ENCODE peak calls at places on chromosomes 7 and 10, in six cellular contexts. I is HepG2, J is GM12878, X is H1, B is K562, U is GM12892. A is an unnamed sample.

GRCh38 chr10:77104459-77104980 is 533.1 kb downstream of the KCNMA1 start:
- DNase-seq in X (no peak), I (no peak), J (no peak), B (no peak), U (no peak), A (no peak)

GRCh38 chr10:26335574-26336093 is 102.5 kb upstream of the APBB1IP start:
- DNase-seq in I (no peak), B (no peak), U (no peak), J (no peak), X (no peak), A (no peak)

GRCh38 chr7:44415510-44415909 is 74.9 kb downstream of the NUDCD3 start:
- DNase-seq in J (no peak), X (no peak), B (no peak), I (no peak), U (no peak), A (no peak)

GRCh38 chr7:26103541-26104070 is 48.4 kb upstream of the NFE2L3 start:
- DNase-seq in J (no peak), I (no peak), X (no peak), B (no peak), U (no peak), A (no peak)

GRCh38 chr10:109417803-109418202 is 505.5 kb downstream of the XPNPEP1 start:
- DNase-seq in X (no peak), J (no peak), B (no peak), U (no peak), I (no peak), A (no peak)

GRCh38 chr10:48357631-48358030 is 51.2 kb downstream of the MAPK8 start:
- DNase-seq in B (no peak), I (no peak), J (no peak), X (no peak), U (no peak), A (no peak)

GRCh38 chr7:143393267-143394041 is 12.3 kb downstream of the ZYX start:
- DNase-seq in X (no peak), B (no peak), I (peak), J (no peak), U (no peak), A (no peak)

GRCh38 chr7:107201795-107202450 is 33.1 kb downstream of the HBP1 start:
- DNase-seq in B (peak), U (peak), I (peak), J (no peak), X (peak), A (peak)

GRCh38 chr7:146478975-146479492 is 362.4 kb downstream of the CNTNAP2 start:
- DNase-seq in J (no peak), B (no peak), I (no peak), X (no peak), U (no peak), A (no peak)

DNA sequence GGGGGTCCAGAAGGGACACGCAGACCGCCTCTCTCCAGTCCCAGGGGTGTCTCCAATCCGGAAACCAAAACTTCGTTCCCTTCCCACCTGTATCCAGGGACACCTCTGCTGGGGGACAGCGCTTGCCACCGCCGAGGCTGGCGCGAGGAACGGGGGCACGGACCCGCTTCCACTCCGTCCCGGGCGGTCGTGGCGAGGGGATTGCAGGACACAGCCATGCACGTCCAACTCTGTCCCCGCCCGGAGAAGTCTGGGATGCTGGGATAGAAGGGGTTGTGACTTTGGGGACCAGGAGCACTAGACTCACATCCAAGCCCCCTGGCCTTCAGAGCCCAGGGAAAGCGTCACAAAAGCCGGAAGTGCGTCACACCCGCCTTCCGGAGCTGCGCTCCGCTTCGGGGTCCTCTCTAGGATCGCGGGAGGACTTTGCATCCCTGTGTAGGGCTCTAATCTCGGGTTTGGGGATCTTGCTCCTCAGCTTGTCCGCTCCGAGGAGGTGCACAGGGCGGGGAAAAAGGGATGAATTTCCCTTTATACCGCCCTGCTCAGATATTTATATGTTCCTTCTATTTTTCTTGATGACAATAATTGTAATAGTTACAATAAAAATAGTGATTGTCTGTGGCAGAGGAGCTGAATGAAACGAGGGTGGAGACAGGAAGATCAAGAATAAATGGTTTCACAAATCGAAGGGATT is at the start of gene FAM200A:
- DNase-seq in I (peak), B (peak), J (peak), U (peak), X (no peak), A (peak)
- TF ChIP-seq POLR2A in I (peak), B (peak), J (peak), U (peak), X (peak), A (peak)

GRCh38 chr7:27606270-27607209 is 56.1 kb downstream of the HIBADH start:
- DNase-seq in X (no peak), J (no peak), I (peak), U (no peak), B (no peak), A (no peak)

GRCh38 chr7:27603813-27604212 is 58.9 kb downstream of the HIBADH start:
- DNase-seq in B (no peak), X (no peak), I (peak), U (no peak), J (no peak), A (no peak)

GRCh38 chr7:27605283-27605682 is 57.4 kb downstream of the HIBADH start:
- DNase-seq in J (no peak), U (no peak), B (no peak), X (no peak), I (no peak), A (no peak)

GRCh38 chr7:27607210-27607606 is 55.5 kb downstream of the HIBADH start:
- DNase-seq in J (no peak), I (no peak), B (no peak), U (no peak), X (no peak), A (no peak)

GRCh38 chr7:27605689-27606269 is 56.9 kb downstream of the HIBADH start:
- DNase-seq in J (no peak), I (peak), B (no peak), U (no peak), X (no peak), A (no peak)
- TF ChIP-seq TAF1 in J (no peak), I (no peak), B (no peak), U (no peak), X (no peak), A (no peak)

DNA sequence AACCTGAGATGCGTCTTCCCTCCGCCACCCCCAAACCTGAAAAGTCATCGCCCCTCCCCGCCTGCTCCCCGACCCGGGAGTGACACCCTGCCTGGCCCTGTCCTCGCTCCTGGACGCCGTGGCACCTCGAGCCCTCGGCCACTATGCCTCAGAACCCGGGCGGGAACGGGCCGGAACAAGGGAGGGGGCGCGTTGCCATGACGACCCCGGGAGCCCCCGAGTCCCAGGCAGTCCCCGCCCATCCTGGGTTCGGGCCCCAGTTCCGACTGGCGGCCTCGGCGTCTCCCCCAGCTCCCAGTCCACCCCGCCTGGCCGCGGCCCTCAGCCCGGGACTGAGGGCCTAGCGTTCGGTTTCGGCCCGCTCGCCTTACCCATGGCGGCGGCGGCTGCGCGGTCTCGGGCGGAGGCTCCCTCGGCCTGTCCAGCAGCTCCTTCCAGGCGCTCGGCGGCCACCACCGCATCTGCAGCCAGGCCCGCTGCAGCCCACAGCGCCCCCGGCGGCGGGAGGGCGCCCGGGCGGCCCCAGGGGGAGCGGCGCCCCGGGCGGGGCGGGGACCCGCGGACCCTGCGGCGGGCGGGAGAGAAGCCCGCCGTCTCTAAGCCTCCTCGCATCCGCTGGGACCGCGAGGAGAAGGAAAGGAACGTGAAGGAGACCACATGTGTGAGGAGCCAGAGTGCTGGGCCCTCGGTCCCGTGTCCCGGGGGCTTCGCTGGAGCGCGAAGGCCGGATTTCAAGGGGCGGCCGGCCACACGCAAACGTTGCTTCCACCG is at the start of gene RUFY2:
- DNase-seq in J (peak), X (peak), U (peak), B (peak), I (peak), A (peak)
- TF ChIP-seq POLR2A in J (peak), X (peak), U (peak), B (peak), I (peak), A (no peak)

DNA sequence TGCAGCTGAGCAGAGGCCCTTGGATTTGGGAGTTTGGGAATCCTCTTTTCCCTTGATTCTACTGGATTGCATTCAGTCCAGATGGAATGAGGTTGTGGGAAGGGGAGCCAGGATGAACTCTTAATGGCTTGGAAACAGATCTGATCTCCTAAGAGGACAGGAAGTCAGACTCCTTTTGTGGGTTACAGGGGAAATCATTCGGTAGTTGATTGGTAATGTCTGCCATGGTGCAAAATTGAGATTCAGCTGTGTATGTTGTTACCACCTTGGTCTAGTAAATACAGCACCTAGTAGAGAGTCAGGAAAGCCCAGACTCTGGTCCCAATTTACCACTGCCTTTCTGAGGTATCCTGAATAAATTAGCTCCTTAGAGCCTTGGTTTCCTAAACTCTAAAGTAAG is 144.2 kb upstream of the TNRC18 start:
- DNase-seq in I (no peak), U (no peak), J (no peak), B (peak), X (no peak), A (no peak)
- TF ChIP-seq TAF1 in I (no peak), U (no peak), J (no peak), B (no peak), X (no peak), A (no peak)

GRCh38 chr7:141708053-141708452 is at the start of gene WEE2:
- DNase-seq in I (no peak), B (no peak), X (no peak), J (no peak), U (no peak), A (no peak)
- TF ChIP-seq POLR2A in I (no peak), B (no peak), X (no peak), J (no peak), U (no peak), A (no peak)

GRCh38 chr10:88256013-88256680 is 327.0 kb downstream of the RNLS start:
- DNase-seq in J (no peak), X (no peak), I (no peak), B (no peak), U (no peak), A (no peak)
- TF ChIP-seq TAF1 in J (no peak), X (no peak), I (no peak), B (no peak), U (no peak), A (no peak)